ENCODE peak calls at places on chromosomes 5 and 9, in nine cellular contexts. D is heart right ventricle; F is PC-9; V is CD8-positive, alpha-beta memory T cell; E is NT2/D1; Q is AG04450; J is transverse colon; R is heart left ventricle; X is body of pancreas. Y is an unnamed sample.

GRCh38 chr5:72818866-72819534 is 2.5 kb downstream of the TNPO1 start:
- DNase-seq in X (peak), D (peak), F (peak), V (peak), Q (no peak), J (peak), R (peak), E (peak), Y (peak)

GRCh38 chr5:170755679-170756456 is 27.7 kb upstream of the GABRP start:
- DNase-seq in J (peak), V (no peak), E (no peak), D (peak), R (no peak), Q (no peak), X (peak), F (no peak), Y (no peak)

GRCh38 chr5:102561894-102562760 is 63.3 kb upstream of the SLCO6A1 start:
- DNase-seq in Q (no peak), V (no peak), D (peak), J (peak), F (peak), E (peak), X (no peak), R (peak), Y (peak)

GRCh38 chr9:19471737-19472648 is 63.2 kb downstream of the ACER2 start:
- DNase-seq in X (peak), E (peak), Q (no peak), F (peak), R (peak), J (peak), V (peak), D (peak), Y (peak)

GRCh38 chr9:121841771-121842611 is 190.6 kb downstream of the DAB2IP start:
- DNase-seq in X (no peak), Q (no peak), R (peak), E (no peak), V (no peak), F (no peak), J (no peak), D (no peak), Y (no peak)

GRCh38 chr5:92544042-92544441 is 1037.0 kb downstream of the NR2F1-AS1 start:
- DNase-seq in X (no peak), F (no peak), Q (no peak), V (no peak), J (no peak), E (no peak), D (no peak), R (no peak), Y (no peak)

GRCh38 chr9:124869986-124870560 is 8.1 kb downstream of the ARPC5L start:
- DNase-seq in X (peak), Q (no peak), E (no peak), J (peak), R (peak), F (peak), V (peak), D (no peak), Y (peak)

GRCh38 chr9:133603165-133603927 is 5.8 kb downstream of the FAM163B start:
- DNase-seq in Q (no peak), X (no peak), V (no peak), D (no peak), F (no peak), E (no peak), R (no peak), J (no peak), Y (no peak)

GRCh38 chr9:89434636-89435314 is 63.1 kb downstream of the SEMA4D start:
- DNase-seq in X (no peak), E (peak), Q (no peak), F (no peak), V (no peak), D (no peak), R (peak), J (no peak), Y (no peak)

GRCh38 chr9:114908796-114909448 is 21.5 kb downstream of the TNFSF8 start:
- DNase-seq in V (no peak), J (no peak), R (no peak), Q (no peak), F (no peak), X (no peak), D (no peak), E (no peak), Y (no peak)

GRCh38 chr9:69370430-69370829 is 45.4 kb downstream of the ENTREP1 start:
- DNase-seq in D (no peak), F (no peak), V (no peak), R (no peak), X (no peak), E (no peak), J (no peak), Q (no peak), Y (no peak)

GRCh38 chr9:5848372-5848882 is 15.5 kb upstream of the ERMP1 start:
- DNase-seq in D (no peak), J (no peak), R (no peak), V (no peak), Q (no peak), F (no peak), E (no peak), X (no peak), Y (no peak)

GRCh38 chr5:135339623-135340022 is 59.4 kb downstream of the MACROH2A1 start:
- DNase-seq in E (no peak), F (no peak), D (no peak), R (no peak), X (peak), J (no peak), Q (no peak), V (no peak), Y (no peak)

GRCh38 chr5:107372723-107373487 is 297.8 kb downstream of the EFNA5 start:
- DNase-seq in R (no peak), X (no peak), V (no peak), F (no peak), E (no peak), Q (no peak), J (no peak), D (no peak), Y (no peak)

GRCh38 chr9:116149844-116150243 is 3.7 kb upstream of the PAPPA start:
- DNase-seq in E (peak), Q (no peak), X (peak), D (no peak), V (no peak), R (no peak), J (peak), F (no peak), Y (peak)

GRCh38 chr9:93098236-93098946 is 2.4 kb downstream of the CARD19 start:
- DNase-seq in Q (peak), F (peak), J (peak), E (no peak), R (peak), V (no peak), X (peak), D (peak), Y (no peak)

GRCh38 chr9:125145425-125145824 is 2.1 kb upstream of the SCAI start:
- DNase-seq in V (no peak), Q (no peak), J (no peak), D (no peak), X (no peak), F (no peak), E (no peak), R (no peak), Y (no peak)

GRCh38 chr5:15748266-15748665 is 248.3 kb downstream of the FBXL7 start:
- DNase-seq in E (no peak), F (no peak), X (no peak), D (no peak), R (no peak), V (no peak), J (no peak), Q (no peak), Y (no peak)

GRCh38 chr5:176401281-176402205 is 13.0 kb downstream of the HIGD2A start:
- DNase-seq in V (no peak), X (no peak), J (no peak), E (no peak), Q (no peak), F (no peak), R (peak), D (no peak), Y (no peak)

GRCh38 chr5:113053614-113054013 is 77.0 kb downstream of the DCP2 start:
- DNase-seq in J (no peak), X (peak), F (peak), E (no peak), Q (no peak), V (no peak), R (no peak), D (no peak), Y (no peak)

GRCh38 chr9:134629061-134629585 is 12.5 kb upstream of the COL5A1 start:
- DNase-seq in X (peak), E (no peak), F (no peak), Q (no peak), V (no peak), D (no peak), J (no peak), R (peak), Y (no peak)

GRCh38 chr5:83364322-83365299 is 106.9 kb upstream of the VCAN start:
- DNase-seq in Q (no peak), J (no peak), F (no peak), D (no peak), V (no peak), X (no peak), R (no peak), E (no peak), Y (no peak)

GRCh38 chr5:33476992-33477391 is 36.2 kb downstream of the TARS1 start:
- DNase-seq in V (no peak), F (no peak), Q (no peak), D (no peak), R (no peak), X (no peak), J (no peak), E (no peak), Y (no peak)

GRCh38 chr5:82748688-82749091 is 328.5 kb downstream of the TMEM167A start:
- DNase-seq in D (no peak), E (no peak), R (no peak), X (no peak), Q (no peak), V (no peak), F (no peak), J (no peak), Y (peak)

GRCh38 chr5:5420251-5420650 is 2.2 kb upstream of the ICE1 start:
- DNase-seq in Q (no peak), V (no peak), X (no peak), E (no peak), R (no peak), D (no peak), J (no peak), F (no peak), Y (no peak)
- H3K4me3 ChIP-seq in Q (no peak), V (no peak), X (no peak), E (no peak), R (no peak), D (no peak), J (no peak), F (no peak), Y (no peak)

GRCh38 chr5:147055304-147055826 is 176.8 kb upstream of the PPP2R2B start:
- DNase-seq in Q (no peak), J (no peak), X (no peak), V (no peak), F (no peak), D (no peak), E (no peak), R (no peak), Y (no peak)
- H3K4me3 ChIP-seq in Q (no peak), J (no peak), X (no peak), V (no peak), F (no peak), D (no peak), E (no peak), R (no peak), Y (no peak)

GRCh38 chr5:160310910-160311295 is 1.5 kb downstream of the CCNJL start:
- DNase-seq in V (no peak), Q (no peak), F (no peak), J (no peak), R (no peak), E (no peak), D (no peak), X (no peak), Y (no peak)
- H3K4me3 ChIP-seq in V (no peak), Q (no peak), F (peak), J (no peak), R (peak), E (no peak), D (peak), X (no peak), Y (no peak)

GRCh38 chr9:73153793-73154227 is 2.1 kb downstream of the ANXA1 start:
- DNase-seq in D (no peak), J (no peak), X (no peak), F (no peak), V (no peak), R (no peak), Q (no peak), E (no peak), Y (no peak)
- H3K4me3 ChIP-seq in D (peak), J (peak), X (no peak), F (peak), V (peak), R (no peak), Q (peak), E (no peak), Y (peak)

DNA sequence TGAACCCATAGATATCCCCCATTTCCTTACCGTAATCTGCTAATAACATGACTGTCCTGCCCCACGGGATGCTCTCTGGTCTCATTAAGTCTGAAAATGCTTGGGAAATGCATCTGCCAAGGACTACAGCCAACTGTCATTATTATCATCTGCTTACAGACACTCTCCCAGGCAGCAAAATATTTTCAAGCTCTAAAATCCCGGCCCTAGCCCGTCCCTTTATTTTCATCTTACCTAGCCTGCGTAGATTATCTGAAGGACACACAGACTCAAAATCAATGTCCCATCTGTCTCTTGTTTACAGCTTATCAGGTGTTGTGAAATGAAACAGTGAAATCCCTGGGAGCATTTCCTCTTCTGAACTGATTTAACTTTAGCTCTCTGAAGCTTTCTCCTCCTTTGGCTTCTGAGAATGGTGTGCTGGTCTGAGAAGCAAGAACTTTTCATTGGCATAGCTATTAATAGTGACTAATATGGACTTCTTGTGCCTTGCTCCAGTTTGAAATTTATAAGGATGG is 126.9 kb upstream of the OSMR start:
- DNase-seq in V (no peak), F (no peak), E (no peak), X (no peak), J (no peak), R (no peak), D (no peak), Q (no peak), Y (no peak)
- H3K4me3 ChIP-seq in V (no peak), F (no peak), E (no peak), X (no peak), J (no peak), R (no peak), D (no peak), Q (no peak), Y (no peak)